ENCODE peak calls at places on chromosomes 4 and X, in eight cellular contexts. D, X, B, T, L, E, C and Z are unnamed samples.

GRCh38 chr4:164847967-164848649 is 28.9 kb upstream of the APELA start:
- DNase-seq in T (no peak), C (no peak), X (no peak), D (no peak), B (no peak), L (no peak), E (no peak), Z (no peak)

GRCh38 chr4:2433609-2434350 is 15.0 kb downstream of the CFAP99 start:
- DNase-seq in C (no peak), X (no peak), B (no peak), L (no peak), D (no peak), T (no peak), E (no peak), Z (no peak)

GRCh38 chrX:638482-639131 is 8.0 kb downstream of the SHOX start:
- DNase-seq in D (no peak), C (no peak), L (no peak), X (no peak), B (no peak), E (no peak), T (no peak), Z (no peak)

GRCh38 chr4:139777757-139778156 is 112.1 kb downstream of the MGST2 start:
- DNase-seq in X (no peak), T (no peak), B (no peak), D (no peak), E (no peak), L (no peak), C (no peak), Z (no peak)

GRCh38 chrX:151821226-151821625 is 86.7 kb downstream of the CNGA2 start:
- DNase-seq in L (no peak), C (no peak), D (no peak), E (no peak), B (no peak), T (no peak), X (no peak), Z (no peak)

GRCh38 chr4:158025131-158025530 is 147.7 kb downstream of the GASK1B start:
- DNase-seq in L (peak; percentile 40), X (no peak), C (no peak), D (no peak), E (no peak), B (no peak), T (no peak), Z (no peak)

GRCh38 chr4:139910106-139910505 is 243.9 kb downstream of the MAML3 start:
- DNase-seq in B (no peak), L (no peak), E (no peak), D (no peak), T (no peak), C (no peak), X (no peak), Z (no peak)

GRCh38 chrX:13747836-13748235 is 13.3 kb downstream of the OFD1 start:
- DNase-seq in T (peak; percentile 13), X (no peak), B (no peak), D (no peak), L (peak; percentile 51), C (no peak), E (peak; percentile 29), Z (no peak)

GRCh38 chr4:113444386-113444785 is 317.2 kb downstream of the CAMK2D start:
- DNase-seq in X (no peak), B (no peak), L (peak; percentile 65), C (no peak), T (no peak), D (no peak), E (peak; percentile 38), Z (no peak)

GRCh38 chrX:118221257-118221656 is 104.6 kb upstream of the KLHL13 start:
- DNase-seq in D (no peak), T (no peak), B (no peak), E (no peak), C (no peak), X (no peak), L (no peak), Z (no peak)

GRCh38 chrX:15678339-15678738 is 13.7 kb upstream of the CLTRN start:
- DNase-seq in L (no peak), X (no peak), C (no peak), B (no peak), E (no peak), T (no peak), D (no peak), Z (no peak)

GRCh38 chr4:114598191-114599121 is at the start of gene UGT8:
- DNase-seq in E (no peak), T (peak; percentile 80), B (peak; percentile 38), D (peak; percentile 47), X (peak; percentile 88), C (peak; percentile 30), L (no peak), Z (peak; percentile 83)

GRCh38 chr4:96407651-96408342 is 567.9 kb downstream of the PDHA2 start:
- DNase-seq in B (no peak), T (no peak), L (no peak), X (no peak), D (no peak), E (no peak), C (no peak), Z (no peak)

GRCh38 chr4:39642885-39643550 is 4.4 kb upstream of the SMIM14 start:
- DNase-seq in D (no peak), B (no peak), T (no peak), E (no peak), L (no peak), X (no peak), C (no peak), Z (no peak)

GRCh38 chr4:186723207-186724047 is at the start of gene FAT1:
- DNase-seq in D (peak; percentile 58), C (peak; percentile 39), B (no peak), T (peak; percentile 60), X (peak; percentile 94), E (peak; percentile 37), L (peak; percentile 41), Z (no peak)

GRCh38 chr4:94451669-94452475 is at the start of gene PDLIM5:
- DNase-seq in B (peak; percentile 96), T (peak; percentile 89), L (peak; percentile 71), D (peak; percentile 86), C (peak; percentile 89), E (peak; percentile 86), X (peak; percentile 97), Z (peak; percentile 88)

GRCh38 chr4:11342401-11342800 is 86.3 kb downstream of the HS3ST1 start:
- DNase-seq in T (no peak), B (no peak), X (no peak), E (no peak), C (no peak), L (no peak), D (no peak), Z (no peak)

GRCh38 chrX:119194631-119195030 is 41.5 kb upstream of the PGRMC1 start:
- DNase-seq in B (no peak), C (no peak), E (no peak), L (peak; percentile 3), X (no peak), D (no peak), T (no peak), Z (no peak)

GRCh38 chr4:52726821-52727580 is 24.2 kb downstream of the ERVMER34-1 start:
- DNase-seq in D (no peak), C (no peak), L (no peak), E (no peak), T (no peak), X (no peak), B (no peak), Z (no peak)

GRCh38 chr4:80926446-80926845 is 104.1 kb upstream of the BMP3 start:
- DNase-seq in D (no peak), C (no peak), E (no peak), X (no peak), B (no peak), L (peak; percentile 13), T (no peak), Z (no peak)

GRCh38 chr4:62881901-62882300 is 1527.3 kb downstream of the TECRL start:
- DNase-seq in C (no peak), X (no peak), L (no peak), T (no peak), E (no peak), D (no peak), B (no peak), Z (no peak)

GRCh38 chr4:177473991-177474390 is 31.8 kb upstream of the AGA start:
- DNase-seq in D (no peak), C (no peak), X (no peak), L (no peak), B (no peak), T (no peak), E (no peak), Z (no peak)

GRCh38 chr4:70931359-70931758 is 29.2 kb downstream of the MOB1B start:
- DNase-seq in D (no peak), X (no peak), E (no peak), B (no peak), C (no peak), T (no peak), L (no peak), Z (no peak)

GRCh38 chrX:10074241-10074941 is 82.4 kb upstream of the CLCN4 start:
- DNase-seq in L (no peak), D (no peak), E (no peak), C (peak; percentile 29), T (no peak), B (no peak), X (no peak), Z (no peak)

GRCh38 chr4:8032381-8032780 is 92.7 kb upstream of the AFAP1 start:
- DNase-seq in D (no peak), C (no peak), X (peak; percentile 69), E (no peak), B (no peak), L (no peak), T (no peak), Z (no peak)

GRCh38 chrX:151789179-151789800 is 54.7 kb downstream of the CNGA2 start:
- DNase-seq in T (no peak), L (peak; percentile 72), C (peak; percentile 63), B (no peak), X (no peak), D (no peak), E (peak; percentile 66), Z (no peak)

GRCh38 chr4:100657187-100657586 is 139.4 kb upstream of the EMCN start:
- DNase-seq in L (no peak), B (no peak), E (no peak), D (no peak), X (no peak), T (no peak), C (no peak), Z (no peak)

GRCh38 chr4:175253184-175253902 is 335.2 kb downstream of the ADAM29 start:
- DNase-seq in T (no peak), L (no peak), C (no peak), X (peak; percentile 27), D (no peak), B (no peak), E (no peak), Z (no peak)
- TF ChIP-seq CTCF in T (no peak), L (peak; percentile 65), C (no peak), X (no peak), D (peak; percentile 28), B (peak; percentile 37), E (no peak), Z (no peak)

GRCh38 chrX:145190801-145191389 is 56.4 kb upstream of the SPANXN1 start:
- DNase-seq in D (no peak), E (no peak), T (no peak), X (no peak), C (no peak), L (no peak), B (peak; percentile 4), Z (no peak)
- TF ChIP-seq CTCF in D (peak; percentile 52), E (peak; percentile 15), T (no peak), X (peak; percentile 25), C (peak; percentile 43), L (peak; percentile 52), B (peak; percentile 35), Z (no peak)

GRCh38 chrX:29903365-29903764 is 312.0 kb upstream of the MAGEB2 start:
- DNase-seq in E (no peak), L (no peak), B (no peak), C (no peak), T (no peak), X (no peak), D (no peak), Z (no peak)
- TF ChIP-seq CTCF in E (no peak), L (peak; percentile 73), B (peak; percentile 19), C (no peak), T (no peak), X (no peak), D (peak; percentile 52), Z (no peak)

GRCh38 chr4:3514806-3515421 is 17.3 kb downstream of the LRPAP1 start:
- DNase-seq in T (peak; percentile 70), X (peak; percentile 75), D (no peak), C (peak; percentile 37), E (no peak), B (no peak), L (no peak), Z (no peak)
- TF ChIP-seq CTCF in T (peak; percentile 21), X (no peak), D (peak; percentile 50), C (peak; percentile 27), E (no peak), B (no peak), L (peak; percentile 36), Z (no peak)